ENCODE peak calls at places on chromosomes 7 and 10, in eight cellular contexts. K, D, C, A, P, F, X and U are unnamed samples.

GRCh38 chr7:101410743-101411476 is 48.2 kb downstream of the COL26A1 start:
- DNase-seq in K (no peak), D (peak), C (peak), A (peak), P (peak), F (peak), X (peak), U (no peak)

GRCh38 chr10:130516141-130516540 is 379.9 kb downstream of the GLRX3 start:
- DNase-seq in K (no peak), D (no peak), C (no peak), A (no peak), P (no peak), F (no peak), X (no peak), U (no peak)

GRCh38 chr10:101760510-101760909 is 15.4 kb downstream of the FGF8 start:
- DNase-seq in K (no peak), D (no peak), C (no peak), A (no peak), P (no peak), F (no peak), X (peak), U (no peak)

GRCh38 chr7:150307904-150308303 is 15.3 kb upstream of the LRRC61 start:
- DNase-seq in K (peak), D (no peak), C (no peak), A (no peak), P (no peak), F (no peak), X (no peak), U (no peak)

GRCh38 chr10:11611248-11612003 is at the start of gene USP6NL:
- DNase-seq in K (peak), D (peak), C (peak), A (peak), P (peak), F (peak), X (peak), U (peak)

GRCh38 chr10:77927343-77928256 is 1.0 kb upstream of the DLG5 start:
- DNase-seq in K (peak), D (no peak), C (no peak), A (peak), P (no peak), F (no peak), X (no peak), U (no peak)

GRCh38 chr7:90910136-90910535 is 314.0 kb downstream of the CDK14 start:
- DNase-seq in K (no peak), D (no peak), C (no peak), A (no peak), P (no peak), F (no peak), X (peak), U (no peak)

GRCh38 chr7:102814025-102814471 is 65.2 kb downstream of the FAM185A start:
- DNase-seq in K (peak), D (no peak), C (no peak), A (peak), P (no peak), F (no peak), X (peak), U (no peak)

GRCh38 chr10:61284222-61284890 is 168.8 kb downstream of the TMEM26 start:
- DNase-seq in K (peak), D (peak), C (no peak), A (peak), P (peak), F (no peak), X (peak), U (no peak)

GRCh38 chr7:143490719-143491306 is 13.1 kb downstream of the TAS2R41 start:
- DNase-seq in K (no peak), D (no peak), C (no peak), A (peak), P (no peak), F (peak), X (peak), U (no peak)

GRCh38 chr10:113096111-113097045 is 146.3 kb downstream of the TCF7L2 start:
- DNase-seq in K (no peak), D (no peak), C (no peak), A (no peak), P (no peak), F (no peak), X (no peak), U (no peak)

GRCh38 chr7:87416682-87417587 is 58.5 kb downstream of the ABCB4 start:
- DNase-seq in K (peak), D (peak), C (peak), A (peak), P (peak), F (peak), X (peak), U (peak)

GRCh38 chr7:1922071-1922869 is 252.2 kb downstream of the ELFN1 start:
- DNase-seq in K (no peak), D (no peak), C (no peak), A (no peak), P (peak), F (peak), X (peak), U (no peak)

GRCh38 chr7:78747568-78747967 is 705.9 kb downstream of the MAGI2 start:
- DNase-seq in K (no peak), D (no peak), C (no peak), A (no peak), P (no peak), F (no peak), X (no peak), U (no peak)

GRCh38 chr10:36725581-36726520 is 399.5 kb upstream of the ANKRD30A start:
- DNase-seq in K (peak), D (no peak), C (no peak), A (peak), P (no peak), F (no peak), X (peak), U (no peak)

GRCh38 chr10:122435212-122435827 is 19.1 kb upstream of the ARMS2 start:
- DNase-seq in K (peak), D (peak), C (no peak), A (peak), P (peak), F (no peak), X (peak), U (no peak)

GRCh38 chr10:62638062-62638477 is 166.4 kb upstream of the ADO start:
- DNase-seq in K (peak), D (no peak), C (no peak), A (peak), P (no peak), F (peak), X (peak), U (no peak)

GRCh38 chr10:96025566-96025965 is 17.8 kb upstream of the CCNJ start:
- DNase-seq in K (no peak), D (peak), C (no peak), A (peak), P (no peak), F (peak), X (peak), U (no peak)

GRCh38 chr10:77939561-77940001 is 13.0 kb upstream of the DLG5 start:
- DNase-seq in K (peak), D (no peak), C (no peak), A (no peak), P (no peak), F (no peak), X (peak), U (no peak)

GRCh38 chr10:12484945-12485805 is 135.8 kb downstream of the CAMK1D start:
- DNase-seq in K (no peak), D (no peak), C (peak), A (no peak), P (peak), F (peak), X (peak), U (no peak)

GRCh38 chr7:123784263-123784662 is 35.5 kb upstream of the WASL start:
- DNase-seq in K (no peak), D (no peak), C (no peak), A (no peak), P (no peak), F (no peak), X (no peak), U (no peak)

GRCh38 chr10:99870051-99870730 is 87.8 kb downstream of the ABCC2 start:
- DNase-seq in K (peak), D (no peak), C (peak), A (no peak), P (peak), F (peak), X (peak), U (peak)

GRCh38 chr7:157437519-157438061 is 100.8 kb downstream of the DNAJB6 start:
- DNase-seq in K (no peak), D (no peak), C (no peak), A (no peak), P (no peak), F (no peak), X (no peak), U (no peak)

GRCh38 chr7:103080923-103081322 is 6.0 kb downstream of the ARMC10 start:
- DNase-seq in K (no peak), D (no peak), C (no peak), A (no peak), P (no peak), F (no peak), X (no peak), U (no peak)

GRCh38 chr7:130880668-130881067 is 146.7 kb upstream of the KLF14 start:
- DNase-seq in K (no peak), D (no peak), C (no peak), A (no peak), P (no peak), F (no peak), X (no peak), U (no peak)

GRCh38 chr7:115679976-115680375 is 350.6 kb downstream of the TFEC start:
- DNase-seq in K (peak), D (peak), C (no peak), A (peak), P (no peak), F (peak), X (peak), U (no peak)

GRCh38 chr10:71090330-71090729 is 122.0 kb upstream of the UNC5B start:
- DNase-seq in K (no peak), D (no peak), C (no peak), A (no peak), P (no peak), F (no peak), X (no peak), U (no peak)

GRCh38 chr7:98168181-98168903 is 42.9 kb upstream of the BHLHA15 start:
- DNase-seq in K (peak), D (peak), C (peak), A (peak), P (peak), F (peak), X (peak), U (peak)

GRCh38 chr7:108585843-108586242 is 16.2 kb downstream of the DNAJB9 start:
- DNase-seq in K (no peak), D (no peak), C (no peak), A (no peak), P (no peak), F (no peak), X (no peak), U (no peak)

GRCh38 chr7:1061180-1061579 is 16.8 kb downstream of the GPR146 start:
- DNase-seq in K (no peak), D (no peak), C (no peak), A (no peak), P (no peak), F (no peak), X (no peak), U (no peak)

GRCh38 chr10:74437822-74438221 is 286.8 kb downstream of the ADK start:
- DNase-seq in K (peak), D (peak), C (no peak), A (no peak), P (no peak), F (no peak), X (peak), U (no peak)

GRCh38 chr7:159084069-159084801 is 60.4 kb downstream of the VIPR2 start:
- DNase-seq in K (no peak), D (no peak), C (no peak), A (no peak), P (no peak), F (peak), X (no peak), U (no peak)

GRCh38 chr10:50634479-50634878 is 10.7 kb upstream of the SGMS1 start:
- DNase-seq in K (no peak), D (no peak), C (no peak), A (no peak), P (no peak), F (no peak), X (no peak), U (no peak)

GRCh38 chr7:155296788-155297516 is 726 bp upstream of the INSIG1 start:
- DNase-seq in K (peak), D (no peak), C (peak), A (peak), P (peak), F (peak), X (peak), U (peak)

GRCh38 chr10:60917331-60918280 is 26.4 kb downstream of the RHOBTB1 start:
- DNase-seq in K (peak), D (no peak), C (no peak), A (no peak), P (no peak), F (no peak), X (peak), U (no peak)

GRCh38 chr10:124701435-124701834 is 42.7 kb downstream of the FAM53B start:
- DNase-seq in K (peak), D (no peak), C (no peak), A (peak), P (no peak), F (no peak), X (peak), U (no peak)

GRCh38 chr7:95302976-95303375 is 21.4 kb downstream of the PON1 start:
- DNase-seq in K (peak), D (no peak), C (no peak), A (no peak), P (no peak), F (no peak), X (no peak), U (no peak)